ENCODE peak calls at places on chromosomes 5 and 9, in eight cellular contexts. One of them, this sample, is unnamed.

GRCh38 chr9:21559402-21560280 is 77.5 kb upstream of the IFNE start:
- DNase-seq in IMR-90: peak; percentile 55
- DNase-seq in right cardiac atrium: peak; percentile 49
- DNase-seq in CD8-positive, alpha-beta memory T cell: peak; percentile 24
- DNase-seq in transverse colon: peak; percentile 23
- DNase-seq in heart right ventricle: no peak
- DNase-seq in BE2C: peak; percentile 16
- DNase-seq in breast epithelium: peak; percentile 52
- DNase-seq in this sample: no peak

GRCh38 chr5:86979801-86980510 is 287.7 kb upstream of the RASA1 start:
- DNase-seq in IMR-90: peak; percentile 71
- DNase-seq in right cardiac atrium: no peak
- DNase-seq in CD8-positive, alpha-beta memory T cell: no peak
- DNase-seq in transverse colon: no peak
- DNase-seq in heart right ventricle: no peak
- DNase-seq in BE2C: no peak
- DNase-seq in breast epithelium: no peak
- DNase-seq in this sample: peak; percentile 10

GRCh38 chr9:34190996-34191892 is 12.4 kb downstream of the UBAP1 start:
- DNase-seq in IMR-90: peak; percentile 34
- DNase-seq in right cardiac atrium: no peak
- DNase-seq in CD8-positive, alpha-beta memory T cell: no peak
- DNase-seq in transverse colon: no peak
- DNase-seq in heart right ventricle: no peak
- DNase-seq in BE2C: peak; percentile 20
- DNase-seq in breast epithelium: no peak
- DNase-seq in this sample: no peak

GRCh38 chr9:69580582-69580945 is 91.6 kb downstream of the APBA1 start:
- DNase-seq in IMR-90: no peak
- DNase-seq in right cardiac atrium: no peak
- DNase-seq in CD8-positive, alpha-beta memory T cell: no peak
- DNase-seq in transverse colon: no peak
- DNase-seq in heart right ventricle: no peak
- DNase-seq in BE2C: no peak
- DNase-seq in breast epithelium: no peak
- DNase-seq in this sample: no peak

GRCh38 chr9:4238522-4238921 is 61.3 kb downstream of the GLIS3 start:
- DNase-seq in IMR-90: peak; percentile 70
- DNase-seq in right cardiac atrium: no peak
- DNase-seq in CD8-positive, alpha-beta memory T cell: no peak
- DNase-seq in transverse colon: no peak
- DNase-seq in heart right ventricle: no peak
- DNase-seq in BE2C: no peak
- DNase-seq in breast epithelium: no peak
- DNase-seq in this sample: no peak

GRCh38 chr5:78903936-78904335 is 81.2 kb downstream of the ARSB start:
- DNase-seq in IMR-90: peak; percentile 73
- DNase-seq in right cardiac atrium: no peak
- DNase-seq in CD8-positive, alpha-beta memory T cell: no peak
- DNase-seq in transverse colon: no peak
- DNase-seq in heart right ventricle: no peak
- DNase-seq in BE2C: no peak
- DNase-seq in breast epithelium: no peak
- DNase-seq in this sample: no peak

GRCh38 chr9:120935383-120935857 is 8.8 kb upstream of the TRAF1 start:
- DNase-seq in IMR-90: peak; percentile 91
- DNase-seq in right cardiac atrium: peak; percentile 99
- DNase-seq in CD8-positive, alpha-beta memory T cell: no peak
- DNase-seq in transverse colon: peak; percentile 96
- DNase-seq in heart right ventricle: peak; percentile 93
- DNase-seq in BE2C: peak; percentile 96
- DNase-seq in breast epithelium: peak; percentile 100
- DNase-seq in this sample: peak; percentile 80

GRCh38 chr5:139757727-139758509 is 37.7 kb upstream of the PSD2 start:
- DNase-seq in IMR-90: no peak
- DNase-seq in right cardiac atrium: no peak
- DNase-seq in CD8-positive, alpha-beta memory T cell: no peak
- DNase-seq in transverse colon: no peak
- DNase-seq in heart right ventricle: no peak
- DNase-seq in BE2C: no peak
- DNase-seq in breast epithelium: no peak
- DNase-seq in this sample: no peak

GRCh38 chr9:73173526-73174411 is 22.1 kb downstream of the ANXA1 start:
- DNase-seq in IMR-90: no peak
- DNase-seq in right cardiac atrium: no peak
- DNase-seq in CD8-positive, alpha-beta memory T cell: no peak
- DNase-seq in transverse colon: no peak
- DNase-seq in heart right ventricle: no peak
- DNase-seq in BE2C: no peak
- DNase-seq in breast epithelium: no peak
- DNase-seq in this sample: no peak

GRCh38 chr9:97773723-97774122 is 76.6 kb upstream of the XPA start:
- DNase-seq in IMR-90: peak; percentile 37
- DNase-seq in right cardiac atrium: peak; percentile 89
- DNase-seq in CD8-positive, alpha-beta memory T cell: no peak
- DNase-seq in transverse colon: peak; percentile 65
- DNase-seq in heart right ventricle: peak; percentile 33
- DNase-seq in BE2C: no peak
- DNase-seq in breast epithelium: no peak
- DNase-seq in this sample: no peak

GRCh38 chr5:172104021-172104420 is 84.0 kb downstream of the STK10 start:
- DNase-seq in IMR-90: no peak
- DNase-seq in right cardiac atrium: peak; percentile 24
- DNase-seq in CD8-positive, alpha-beta memory T cell: no peak
- DNase-seq in transverse colon: no peak
- DNase-seq in heart right ventricle: no peak
- DNase-seq in BE2C: no peak
- DNase-seq in breast epithelium: no peak
- DNase-seq in this sample: no peak

GRCh38 chr9:88322906-88323566 is 65.2 kb upstream of the SPIN1 start:
- DNase-seq in IMR-90: peak; percentile 29
- DNase-seq in right cardiac atrium: no peak
- DNase-seq in CD8-positive, alpha-beta memory T cell: peak; percentile 35
- DNase-seq in transverse colon: peak; percentile 26
- DNase-seq in heart right ventricle: peak; percentile 6
- DNase-seq in BE2C: no peak
- DNase-seq in breast epithelium: no peak
- DNase-seq in this sample: no peak

GRCh38 chr9:35729700-35730485 is 2.1 kb downstream of the TLN1 start:
- DNase-seq in IMR-90: peak; percentile 91
- DNase-seq in right cardiac atrium: peak; percentile 86
- DNase-seq in CD8-positive, alpha-beta memory T cell: no peak
- DNase-seq in transverse colon: peak; percentile 53
- DNase-seq in heart right ventricle: peak; percentile 61
- DNase-seq in BE2C: peak; percentile 44
- DNase-seq in breast epithelium: no peak
- DNase-seq in this sample: peak; percentile 69

GRCh38 chr9:19411316-19411715 is 2.5 kb downstream of the ACER2 start:
- DNase-seq in IMR-90: peak; percentile 76
- DNase-seq in right cardiac atrium: no peak
- DNase-seq in CD8-positive, alpha-beta memory T cell: no peak
- DNase-seq in transverse colon: no peak
- DNase-seq in heart right ventricle: no peak
- DNase-seq in BE2C: no peak
- DNase-seq in breast epithelium: no peak
- DNase-seq in this sample: peak; percentile 3

GRCh38 chr5:158209219-158209908 is 350.4 kb upstream of the CLINT1 start:
- DNase-seq in IMR-90: no peak
- DNase-seq in right cardiac atrium: no peak
- DNase-seq in CD8-positive, alpha-beta memory T cell: no peak
- DNase-seq in transverse colon: no peak
- DNase-seq in heart right ventricle: no peak
- DNase-seq in BE2C: no peak
- DNase-seq in breast epithelium: no peak
- DNase-seq in this sample: no peak

GRCh38 chr5:83368835-83369234 is 102.7 kb upstream of the VCAN start:
- DNase-seq in IMR-90: no peak
- DNase-seq in right cardiac atrium: no peak
- DNase-seq in CD8-positive, alpha-beta memory T cell: no peak
- DNase-seq in transverse colon: no peak
- DNase-seq in heart right ventricle: no peak
- DNase-seq in BE2C: no peak
- DNase-seq in breast epithelium: no peak
- DNase-seq in this sample: no peak

GRCh38 chr9:7028591-7028990 is 270.8 kb downstream of the KDM4C start:
- DNase-seq in IMR-90: peak; percentile 10
- DNase-seq in right cardiac atrium: peak; percentile 6
- DNase-seq in CD8-positive, alpha-beta memory T cell: no peak
- DNase-seq in transverse colon: no peak
- DNase-seq in heart right ventricle: no peak
- DNase-seq in BE2C: no peak
- DNase-seq in breast epithelium: no peak
- DNase-seq in this sample: no peak

GRCh38 chr5:76606665-76607064 is 16.5 kb downstream of the F2RL2 start:
- DNase-seq in IMR-90: no peak
- DNase-seq in right cardiac atrium: no peak
- DNase-seq in CD8-positive, alpha-beta memory T cell: no peak
- DNase-seq in transverse colon: no peak
- DNase-seq in heart right ventricle: no peak
- DNase-seq in BE2C: no peak
- DNase-seq in breast epithelium: no peak
- DNase-seq in this sample: no peak
- H3K9me3 ChIP-seq in IMR-90: no peaks in the 10 kb centered on the region
- H3K9me3 ChIP-seq in right cardiac atrium: no peaks in the 10 kb centered on the region
- H3K9me3 ChIP-seq in CD8-positive, alpha-beta memory T cell: no peaks in the 10 kb centered on the region
- H3K9me3 ChIP-seq in transverse colon: no peaks in the 10 kb centered on the region
- H3K9me3 ChIP-seq in heart right ventricle: no peaks in the 10 kb centered on the region
- H3K9me3 ChIP-seq in BE2C: no peaks in the 10 kb centered on the region
- H3K9me3 ChIP-seq in breast epithelium: no peaks in the 10 kb centered on the region
- H3K9me3 ChIP-seq in this sample: no peaks in the 10 kb centered on the region

DNA sequence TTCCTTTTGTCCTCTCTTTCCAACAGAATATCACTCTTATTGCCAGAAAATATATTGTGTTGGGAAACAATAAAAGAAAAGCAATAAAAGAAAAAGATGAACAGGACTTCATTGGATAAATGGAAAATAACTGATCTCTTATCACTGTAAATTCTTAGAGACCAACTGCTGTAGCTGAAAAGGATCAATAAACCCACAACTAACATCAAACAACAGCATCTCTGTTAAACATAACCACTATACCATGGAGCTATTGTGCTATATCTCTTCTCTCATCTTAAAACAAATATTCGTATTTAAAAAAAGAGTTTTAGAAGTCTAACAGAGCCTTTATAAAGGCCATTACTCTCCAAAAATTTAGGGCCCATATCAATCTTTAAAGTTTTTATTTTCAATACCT is 502.4 kb downstream of the TMEM232 start:
- DNase-seq in IMR-90: no peak
- DNase-seq in right cardiac atrium: no peak
- DNase-seq in CD8-positive, alpha-beta memory T cell: no peak
- DNase-seq in transverse colon: no peak
- DNase-seq in heart right ventricle: no peak
- DNase-seq in BE2C: no peak
- DNase-seq in breast epithelium: no peak
- DNase-seq in this sample: no peak
- H3K9me3 ChIP-seq in IMR-90: peaks cover 35% of the 10 kb centered on the region
- H3K9me3 ChIP-seq in right cardiac atrium: peaks cover 13% of the 10 kb centered on the region
- H3K9me3 ChIP-seq in CD8-positive, alpha-beta memory T cell: no peaks in the 10 kb centered on the region
- H3K9me3 ChIP-seq in transverse colon: peaks cover 17% of the 10 kb centered on the region
- H3K9me3 ChIP-seq in heart right ventricle: no peaks in the 10 kb centered on the region
- H3K9me3 ChIP-seq in BE2C: no peaks in the 10 kb centered on the region
- H3K9me3 ChIP-seq in breast epithelium: peaks cover 66% of the 10 kb centered on the region
- H3K9me3 ChIP-seq in this sample: peaks cover 35% of the 10 kb centered on the region

DNA sequence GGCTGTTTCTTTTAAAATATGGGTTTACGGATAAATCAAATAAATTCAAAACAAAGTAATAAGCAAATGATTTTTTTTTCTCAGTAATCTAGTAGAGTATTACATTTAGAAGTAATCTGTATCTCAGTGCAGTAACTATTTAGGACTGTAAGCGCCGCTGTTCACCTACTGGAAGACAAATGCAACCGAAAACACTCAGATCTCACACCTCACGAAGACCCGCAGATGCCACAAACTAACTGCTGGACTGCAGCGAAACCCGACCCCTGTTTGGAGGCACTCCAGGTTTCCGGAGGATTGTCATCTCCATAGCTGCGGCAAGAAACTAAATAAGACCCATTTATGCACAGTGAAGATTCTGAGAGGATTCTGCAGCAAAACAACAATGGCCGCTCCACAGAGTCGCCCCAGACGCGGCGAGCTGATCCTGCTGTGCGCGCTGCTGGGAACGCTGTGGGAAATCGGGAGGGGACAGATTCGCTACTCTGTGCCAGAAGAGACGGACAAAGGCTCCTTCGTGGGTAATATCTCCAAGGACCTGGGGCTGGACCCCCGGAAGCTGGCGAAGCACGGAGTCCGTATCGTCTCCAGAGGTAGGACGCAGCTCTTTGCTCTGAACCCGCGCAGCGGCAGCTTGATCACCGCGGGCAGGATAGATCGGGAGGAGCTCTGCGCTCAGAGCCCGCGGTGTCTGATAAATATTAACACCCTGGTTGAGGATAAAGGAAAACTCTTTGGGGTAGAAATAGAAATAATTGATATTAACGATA is at the start of gene PCDHGA8:
- DNase-seq in IMR-90: peak; percentile 49
- DNase-seq in right cardiac atrium: no peak
- DNase-seq in CD8-positive, alpha-beta memory T cell: no peak
- DNase-seq in transverse colon: no peak
- DNase-seq in heart right ventricle: no peak
- DNase-seq in BE2C: no peak
- DNase-seq in breast epithelium: no peak
- DNase-seq in this sample: no peak
- H3K9me3 ChIP-seq in IMR-90: peaks cover 51% of the 10 kb centered on the region
- H3K9me3 ChIP-seq in right cardiac atrium: peaks cover 13% of the 10 kb centered on the region
- H3K9me3 ChIP-seq in CD8-positive, alpha-beta memory T cell: no peaks in the 10 kb centered on the region
- H3K9me3 ChIP-seq in transverse colon: peaks cover 63% of the 10 kb centered on the region
- H3K9me3 ChIP-seq in heart right ventricle: no peaks in the 10 kb centered on the region
- H3K9me3 ChIP-seq in BE2C: no peaks in the 10 kb centered on the region
- H3K9me3 ChIP-seq in breast epithelium: peaks cover 96% of the 10 kb centered on the region
- H3K9me3 ChIP-seq in this sample: peaks cover 57% of the 10 kb centered on the region

DNA sequence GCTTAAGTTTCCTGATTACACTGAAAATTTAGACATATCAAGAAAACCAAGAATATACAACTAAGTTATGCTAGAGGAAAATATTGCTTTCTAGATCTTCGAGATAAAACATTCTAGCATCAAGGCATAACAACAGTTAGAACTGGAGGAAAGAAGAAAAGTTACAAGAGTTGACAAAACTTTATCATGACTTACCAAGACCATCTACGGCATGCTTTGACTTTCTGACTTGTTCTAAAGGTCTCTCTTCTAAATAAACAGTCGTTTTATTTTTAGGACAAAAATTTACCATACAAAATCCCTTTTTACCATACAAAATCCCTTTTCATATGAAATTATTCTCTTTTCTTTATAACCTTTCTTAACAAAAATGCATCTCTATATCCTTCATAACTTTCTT is 1110.1 kb upstream of the CDH10 start:
- DNase-seq in IMR-90: no peak
- DNase-seq in right cardiac atrium: no peak
- DNase-seq in CD8-positive, alpha-beta memory T cell: no peak
- DNase-seq in transverse colon: no peak
- DNase-seq in heart right ventricle: no peak
- DNase-seq in BE2C: no peak
- DNase-seq in breast epithelium: no peak
- DNase-seq in this sample: no peak
- H3K9me3 ChIP-seq in IMR-90: no peaks in the 10 kb centered on the region
- H3K9me3 ChIP-seq in right cardiac atrium: peaks cover 3% of the 10 kb centered on the region
- H3K9me3 ChIP-seq in CD8-positive, alpha-beta memory T cell: no peaks in the 10 kb centered on the region
- H3K9me3 ChIP-seq in transverse colon: peaks cover 22% of the 10 kb centered on the region
- H3K9me3 ChIP-seq in heart right ventricle: no peaks in the 10 kb centered on the region
- H3K9me3 ChIP-seq in BE2C: no peaks in the 10 kb centered on the region
- H3K9me3 ChIP-seq in breast epithelium: peaks cover 17% of the 10 kb centered on the region
- H3K9me3 ChIP-seq in this sample: peaks cover 10% of the 10 kb centered on the region

This sample was measured in AG04450.